ENCODE peak calls at places on chromosomes 6 and 20, in ten cellular contexts. D is amygdala; I is head of caudate nucleus; X is T1000; V is effector CD4-positive, alpha-beta T cell; K is stimulated activated CD4-positive, alpha-beta T cell treated with anti-CD3 and anti-CD28 coated beads, Interleukin-15, amount 100 ng/mL, for 1 hour; T is RCC 7860; A is HuH-7; L is NCI-H2081; G is GM04504. F is an unnamed sample.

GRCh38 chr20:44970243-44970757 is 4.0 kb downstream of the STK4 start:
- DNase-seq in D (no peak), I (no peak), X (no peak), V (no peak), K (no peak), T (no peak), A (no peak), L (no peak), G (no peak), F (no peak)

GRCh38 chr20:20003088-20003954 is 13.8 kb upstream of the NAA20 start:
- DNase-seq in D (no peak), I (no peak), X (no peak), V (no peak), K (no peak), T (no peak), A (no peak), L (no peak), G (no peak), F (no peak)

GRCh38 chr6:87628881-87629280 is 38.9 kb downstream of the ORC3 start:
- DNase-seq in D (no peak), I (no peak), X (no peak), V (no peak), K (no peak), T (no peak), A (no peak), L (no peak), G (no peak), F (no peak)

GRCh38 chr6:27214126-27214601 is 33.3 kb upstream of the PRSS16 start:
- DNase-seq in D (no peak), I (no peak), X (no peak), V (no peak), K (no peak), T (no peak), A (no peak), L (no peak), G (no peak), F (no peak)

GRCh38 chr6:149898966-149899365 is 1.1 kb upstream of the RAET1E start:
- DNase-seq in D (no peak), I (no peak), X (no peak), V (no peak), K (no peak), T (no peak), A (no peak), L (no peak), G (no peak), F (no peak)

GRCh38 chr6:166716910-166717617 is 90.0 kb upstream of the RPS6KA2 start:
- DNase-seq in D (no peak), I (peak), X (no peak), V (no peak), K (no peak), T (no peak), A (no peak), L (no peak), G (no peak), F (peak)

GRCh38 chr20:49636447-49636846 is 68.5 kb upstream of the PTGIS start:
- DNase-seq in D (no peak), I (no peak), X (no peak), V (no peak), K (no peak), T (no peak), A (no peak), L (peak), G (no peak), F (no peak)

GRCh38 chr20:34262488-34263288 is 21.5 kb downstream of the ASIP start:
- DNase-seq in D (no peak), I (no peak), X (no peak), V (no peak), K (no peak), T (no peak), A (no peak), L (no peak), G (no peak), F (no peak)

GRCh38 chr20:43954704-43955243 is 40.1 kb downstream of the TOX2 start:
- DNase-seq in D (no peak), I (no peak), X (no peak), V (no peak), K (no peak), T (no peak), A (no peak), L (no peak), G (no peak), F (no peak)

GRCh38 chr6:104253236-104253635 is 606.5 kb downstream of the HACE1 start:
- DNase-seq in D (no peak), I (no peak), X (no peak), V (no peak), K (no peak), T (no peak), A (peak), L (no peak), G (no peak), F (no peak)

GRCh38 chr6:17220040-17220439 is 61.1 kb upstream of the RBM24 start:
- DNase-seq in D (no peak), I (no peak), X (no peak), V (no peak), K (no peak), T (no peak), A (no peak), L (no peak), G (no peak), F (no peak)

GRCh38 chr6:135488023-135488422 is 9.5 kb downstream of the AHI1 start:
- DNase-seq in D (no peak), I (no peak), X (no peak), V (no peak), K (no peak), T (peak), A (no peak), L (no peak), G (peak), F (no peak)

GRCh38 chr20:52684911-52685310 is 287.2 kb upstream of the TSHZ2 start:
- DNase-seq in D (no peak), I (no peak), X (no peak), V (no peak), K (no peak), T (no peak), A (no peak), L (no peak), G (no peak), F (no peak)

GRCh38 chr6:9204171-9204570 is 768.8 kb upstream of the SLC35B3 start:
- DNase-seq in D (no peak), I (no peak), X (peak), V (no peak), K (no peak), T (peak), A (no peak), L (no peak), G (no peak), F (no peak)

GRCh38 chr6:106146852-106147351 is 60.8 kb downstream of the PRDM1 start:
- DNase-seq in D (no peak), I (no peak), X (no peak), V (no peak), K (no peak), T (peak), A (no peak), L (no peak), G (no peak), F (no peak)

GRCh38 chr6:135667694-135668455 is 170.3 kb upstream of the AHI1 start:
- DNase-seq in D (no peak), I (peak), X (no peak), V (no peak), K (no peak), T (no peak), A (no peak), L (peak), G (peak), F (no peak)

GRCh38 chr20:40897177-40897700 is 131.4 kb upstream of the TOP1 start:
- DNase-seq in D (no peak), I (no peak), X (no peak), V (no peak), K (no peak), T (no peak), A (no peak), L (no peak), G (peak), F (no peak)

GRCh38 chr6:27139753-27140522 is 107.6 kb upstream of the PRSS16 start:
- DNase-seq in D (no peak), I (no peak), X (no peak), V (no peak), K (no peak), T (no peak), A (no peak), L (no peak), G (no peak), F (no peak)

GRCh38 chr6:133456439-133456838 is 215.3 kb downstream of the EYA4 start:
- DNase-seq in D (no peak), I (no peak), X (no peak), V (no peak), K (no peak), T (no peak), A (no peak), L (no peak), G (no peak), F (no peak)

GRCh38 chr6:165573671-165574070 is 89.4 kb downstream of the PDE10A start:
- DNase-seq in D (no peak), I (no peak), X (no peak), V (no peak), K (no peak), T (peak), A (no peak), L (no peak), G (no peak), F (no peak)

GRCh38 chr6:95230071-95230740 is 347.1 kb upstream of the MANEA start:
- DNase-seq in D (no peak), I (no peak), X (no peak), V (no peak), K (no peak), T (no peak), A (no peak), L (no peak), G (no peak), F (no peak)

GRCh38 chr20:59644371-59644939 is 40.1 kb downstream of the PHACTR3 start:
- DNase-seq in D (no peak), I (no peak), X (no peak), V (no peak), K (no peak), T (no peak), A (no peak), L (no peak), G (no peak), F (no peak)

F was measured in cerebellar nuclear complex.